ENCODE peak calls at places on chromosomes 13 and 19, in five cellular contexts. One of them, this sample, is unnamed.

GRCh38 chr13:77429320-77430142 is 102.6 kb upstream of the MYCBP2 start:
- DNase-seq in CD8-positive, alpha-beta T cell: no peak
- DNase-seq in breast epithelium: no peak
- DNase-seq in astrocyte of the spinal cord: peak
- DNase-seq in astrocyte: peak
- DNase-seq in this sample: no peak

GRCh38 chr13:54373211-54373610 is 1344.6 kb downstream of the OLFM4 start:
- DNase-seq in CD8-positive, alpha-beta T cell: no peak
- DNase-seq in astrocyte: no peak
- DNase-seq in breast epithelium: no peak
- DNase-seq in astrocyte of the spinal cord: no peak
- DNase-seq in this sample: no peak

GRCh38 chr13:50124536-50125305 is 109.5 kb downstream of the KCNRG start:
- DNase-seq in CD8-positive, alpha-beta T cell: peak
- DNase-seq in astrocyte of the spinal cord: peak
- DNase-seq in breast epithelium: peak
- DNase-seq in astrocyte: peak
- DNase-seq in this sample: peak

GRCh38 chr13:46667687-46668281 is 114.8 kb downstream of the LRCH1 start:
- DNase-seq in astrocyte of the spinal cord: peak
- DNase-seq in breast epithelium: no peak
- DNase-seq in CD8-positive, alpha-beta T cell: no peak
- DNase-seq in astrocyte: no peak
- DNase-seq in this sample: no peak

GRCh38 chr19:33052352-33052972 is 12.2 kb downstream of the RHPN2 start:
- DNase-seq in astrocyte of the spinal cord: no peak
- DNase-seq in astrocyte: peak
- DNase-seq in breast epithelium: no peak
- DNase-seq in CD8-positive, alpha-beta T cell: no peak
- DNase-seq in this sample: no peak

GRCh38 chr19:33410915-33411401 is 37.4 kb downstream of the CEBPG start:
- DNase-seq in breast epithelium: no peak
- DNase-seq in CD8-positive, alpha-beta T cell: no peak
- DNase-seq in astrocyte: no peak
- DNase-seq in astrocyte of the spinal cord: no peak
- DNase-seq in this sample: no peak

GRCh38 chr19:45352062-45352461 is 11.5 kb downstream of the KLC3 start:
- DNase-seq in breast epithelium: no peak
- DNase-seq in astrocyte of the spinal cord: no peak
- DNase-seq in CD8-positive, alpha-beta T cell: no peak
- DNase-seq in astrocyte: no peak
- DNase-seq in this sample: no peak

GRCh38 chr19:54172764-54173699 is at the start of gene TMC4:
- DNase-seq in breast epithelium: no peak
- DNase-seq in astrocyte of the spinal cord: no peak
- DNase-seq in astrocyte: no peak
- DNase-seq in CD8-positive, alpha-beta T cell: no peak
- DNase-seq in this sample: no peak

GRCh38 chr13:100694722-100695644 is 20.4 kb upstream of the TMTC4 start:
- DNase-seq in breast epithelium: no peak
- DNase-seq in CD8-positive, alpha-beta T cell: no peak
- DNase-seq in astrocyte of the spinal cord: peak
- DNase-seq in astrocyte: peak
- DNase-seq in this sample: no peak

GRCh38 chr13:52459668-52460067 is 4.4 kb downstream of the CKAP2 start:
- DNase-seq in astrocyte of the spinal cord: peak
- DNase-seq in astrocyte: peak
- DNase-seq in CD8-positive, alpha-beta T cell: no peak
- DNase-seq in breast epithelium: no peak
- DNase-seq in this sample: no peak

GRCh38 chr13:94315188-94315587 is 164.3 kb downstream of the DCT start:
- DNase-seq in astrocyte of the spinal cord: no peak
- DNase-seq in astrocyte: no peak
- DNase-seq in CD8-positive, alpha-beta T cell: no peak
- DNase-seq in breast epithelium: no peak
- DNase-seq in this sample: no peak

GRCh38 chr13:33009019-33009418 is 7.2 kb upstream of the KL start:
- DNase-seq in astrocyte of the spinal cord: no peak
- DNase-seq in CD8-positive, alpha-beta T cell: no peak
- DNase-seq in astrocyte: no peak
- DNase-seq in breast epithelium: no peak
- DNase-seq in this sample: no peak

GRCh38 chr13:26202365-26202972 is 19.6 kb downstream of the RNF6 start:
- DNase-seq in astrocyte: peak
- DNase-seq in breast epithelium: no peak
- DNase-seq in astrocyte of the spinal cord: peak
- DNase-seq in CD8-positive, alpha-beta T cell: no peak
- DNase-seq in this sample: no peak

GRCh38 chr19:3067549-3067948 is 5.3 kb upstream of the TLE5 start:
- DNase-seq in astrocyte of the spinal cord: no peak
- DNase-seq in CD8-positive, alpha-beta T cell: no peak
- DNase-seq in breast epithelium: no peak
- DNase-seq in astrocyte: no peak
- DNase-seq in this sample: no peak

GRCh38 chr13:110108348-110109139 is 198.4 kb downstream of the COL4A1 start:
- DNase-seq in astrocyte of the spinal cord: peak
- DNase-seq in astrocyte: peak
- DNase-seq in breast epithelium: peak
- DNase-seq in CD8-positive, alpha-beta T cell: no peak
- DNase-seq in this sample: no peak

GRCh38 chr13:76630629-76631028 is 255.6 kb downstream of the KCTD12 start:
- DNase-seq in CD8-positive, alpha-beta T cell: no peak
- DNase-seq in astrocyte: no peak
- DNase-seq in breast epithelium: no peak
- DNase-seq in astrocyte of the spinal cord: no peak
- DNase-seq in this sample: no peak

GRCh38 chr13:79482271-79482970 is 1.5 kb downstream of the NDFIP2 start:
- DNase-seq in CD8-positive, alpha-beta T cell: no peak
- DNase-seq in astrocyte of the spinal cord: peak
- DNase-seq in breast epithelium: no peak
- DNase-seq in astrocyte: peak
- DNase-seq in this sample: no peak

GRCh38 chr19:3547301-3547731 is 8.3 kb downstream of the TEKTIP1 start:
- DNase-seq in CD8-positive, alpha-beta T cell: no peak
- DNase-seq in astrocyte: no peak
- DNase-seq in breast epithelium: no peak
- DNase-seq in astrocyte of the spinal cord: no peak
- DNase-seq in this sample: no peak

GRCh38 chr13:110411316-110412105 is 104.4 kb downstream of the COL4A2 start:
- DNase-seq in astrocyte: no peak
- DNase-seq in CD8-positive, alpha-beta T cell: no peak
- DNase-seq in breast epithelium: no peak
- DNase-seq in astrocyte of the spinal cord: no peak
- DNase-seq in this sample: no peak

GRCh38 chr19:51025401-51025800 is 1.0 kb downstream of the KLK11 start:
- DNase-seq in breast epithelium: no peak
- DNase-seq in CD8-positive, alpha-beta T cell: no peak
- DNase-seq in astrocyte of the spinal cord: no peak
- DNase-seq in astrocyte: no peak
- DNase-seq in this sample: no peak

GRCh38 chr13:59728896-59729545 is 434.7 kb downstream of the DIAPH3 start:
- DNase-seq in breast epithelium: no peak
- DNase-seq in astrocyte: no peak
- DNase-seq in CD8-positive, alpha-beta T cell: no peak
- DNase-seq in astrocyte of the spinal cord: no peak
- DNase-seq in this sample: no peak

GRCh38 chr13:47112900-47113299 is 216.0 kb upstream of the HTR2A start:
- DNase-seq in CD8-positive, alpha-beta T cell: no peak
- DNase-seq in astrocyte: no peak
- DNase-seq in breast epithelium: no peak
- DNase-seq in astrocyte of the spinal cord: no peak
- DNase-seq in this sample: no peak

GRCh38 chr13:97435794-97436193 is 1.8 kb downstream of the RAP2A start:
- DNase-seq in breast epithelium: no peak
- DNase-seq in CD8-positive, alpha-beta T cell: no peak
- DNase-seq in astrocyte: no peak
- DNase-seq in astrocyte of the spinal cord: peak
- DNase-seq in this sample: no peak

GRCh38 chr13:97436845-97437244 is 2.9 kb downstream of the RAP2A start:
- DNase-seq in astrocyte of the spinal cord: no peak
- DNase-seq in astrocyte: no peak
- DNase-seq in CD8-positive, alpha-beta T cell: no peak
- DNase-seq in breast epithelium: no peak
- DNase-seq in this sample: no peak

GRCh38 chr13:97439196-97439595 is 5.2 kb downstream of the RAP2A start:
- DNase-seq in astrocyte: no peak
- DNase-seq in astrocyte of the spinal cord: no peak
- DNase-seq in CD8-positive, alpha-beta T cell: no peak
- DNase-seq in breast epithelium: no peak
- DNase-seq in this sample: no peak

GRCh38 chr13:97435297-97435682 is 1.3 kb downstream of the RAP2A start:
- DNase-seq in astrocyte of the spinal cord: no peak
- DNase-seq in breast epithelium: no peak
- DNase-seq in astrocyte: no peak
- DNase-seq in CD8-positive, alpha-beta T cell: no peak
- DNase-seq in this sample: no peak

GRCh38 chr13:97437729-97438128 is 3.8 kb downstream of the RAP2A start:
- DNase-seq in astrocyte: no peak
- DNase-seq in CD8-positive, alpha-beta T cell: no peak
- DNase-seq in breast epithelium: no peak
- DNase-seq in astrocyte of the spinal cord: no peak
- DNase-seq in this sample: no peak
- H3K4me3 ChIP-seq in astrocyte: no peak
- H3K4me3 ChIP-seq in CD8-positive, alpha-beta T cell: no peak
- H3K4me3 ChIP-seq in breast epithelium: no peak
- H3K4me3 ChIP-seq in astrocyte of the spinal cord: no peak
- H3K4me3 ChIP-seq in this sample: no peak

DNA sequence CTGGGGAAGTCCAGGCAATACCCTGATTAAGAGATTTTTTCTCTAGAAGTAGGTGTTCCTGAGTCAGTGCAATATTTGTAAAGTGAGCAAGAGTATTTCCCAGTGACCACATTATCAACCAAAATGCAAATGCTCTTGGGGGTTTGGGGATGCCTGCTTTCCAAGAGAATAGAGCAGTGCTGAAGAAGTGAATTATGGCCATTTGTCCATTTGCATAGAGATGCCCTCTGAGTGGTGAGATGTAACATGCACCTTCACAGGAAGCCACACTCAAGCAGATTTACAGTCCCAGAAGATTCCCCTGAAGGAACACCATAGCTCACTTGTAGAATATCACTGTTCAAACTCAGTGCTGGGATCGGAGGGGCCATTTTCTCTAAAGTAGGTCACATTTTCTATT is 71.8 kb downstream of the TNFSF11 start:
- DNase-seq in breast epithelium: no peak
- DNase-seq in CD8-positive, alpha-beta T cell: no peak
- DNase-seq in astrocyte of the spinal cord: no peak
- DNase-seq in astrocyte: no peak
- DNase-seq in this sample: no peak
- H3K4me3 ChIP-seq in breast epithelium: no peak
- H3K4me3 ChIP-seq in CD8-positive, alpha-beta T cell: no peak
- H3K4me3 ChIP-seq in astrocyte of the spinal cord: no peak
- H3K4me3 ChIP-seq in astrocyte: no peak
- H3K4me3 ChIP-seq in this sample: no peak

GRCh38 chr19:55391191-55391670 is 5.5 kb downstream of the RPL28 start:
- DNase-seq in breast epithelium: no peak
- DNase-seq in CD8-positive, alpha-beta T cell: no peak
- DNase-seq in astrocyte of the spinal cord: no peak
- DNase-seq in astrocyte: no peak
- DNase-seq in this sample: no peak

GRCh38 chr19:55387736-55388497 is 2.2 kb downstream of the RPL28 start:
- DNase-seq in astrocyte of the spinal cord: no peak
- DNase-seq in CD8-positive, alpha-beta T cell: no peak
- DNase-seq in breast epithelium: no peak
- DNase-seq in astrocyte: no peak
- DNase-seq in this sample: no peak

GRCh38 chr19:55390461-55390880 is 4.7 kb downstream of the RPL28 start:
- DNase-seq in astrocyte of the spinal cord: peak
- DNase-seq in breast epithelium: no peak
- DNase-seq in astrocyte: no peak
- DNase-seq in CD8-positive, alpha-beta T cell: no peak
- DNase-seq in this sample: no peak

GRCh38 chr19:55391702-55392615 is 6.2 kb downstream of the RPL28 start:
- DNase-seq in astrocyte: no peak
- DNase-seq in breast epithelium: no peak
- DNase-seq in CD8-positive, alpha-beta T cell: no peak
- DNase-seq in astrocyte of the spinal cord: no peak
- DNase-seq in this sample: no peak

GRCh38 chr19:55389386-55390317 is 3.9 kb downstream of the RPL28 start:
- DNase-seq in astrocyte: no peak
- DNase-seq in breast epithelium: no peak
- DNase-seq in CD8-positive, alpha-beta T cell: no peak
- DNase-seq in astrocyte of the spinal cord: no peak
- DNase-seq in this sample: no peak
- H3K4me3 ChIP-seq in astrocyte: no peak
- H3K4me3 ChIP-seq in breast epithelium: peak
- H3K4me3 ChIP-seq in CD8-positive, alpha-beta T cell: no peak
- H3K4me3 ChIP-seq in astrocyte of the spinal cord: no peak
- H3K4me3 ChIP-seq in this sample: no peak

GRCh38 chr19:11639245-11639601 is 41.9 kb downstream of the ZNF627 start:
- DNase-seq in breast epithelium: no peak
- DNase-seq in astrocyte: no peak
- DNase-seq in astrocyte of the spinal cord: no peak
- DNase-seq in CD8-positive, alpha-beta T cell: no peak
- DNase-seq in this sample: no peak
- H3K4me3 ChIP-seq in breast epithelium: peak
- H3K4me3 ChIP-seq in astrocyte: peak
- H3K4me3 ChIP-seq in astrocyte of the spinal cord: peak
- H3K4me3 ChIP-seq in CD8-positive, alpha-beta T cell: no peak
- H3K4me3 ChIP-seq in this sample: peak

DNA sequence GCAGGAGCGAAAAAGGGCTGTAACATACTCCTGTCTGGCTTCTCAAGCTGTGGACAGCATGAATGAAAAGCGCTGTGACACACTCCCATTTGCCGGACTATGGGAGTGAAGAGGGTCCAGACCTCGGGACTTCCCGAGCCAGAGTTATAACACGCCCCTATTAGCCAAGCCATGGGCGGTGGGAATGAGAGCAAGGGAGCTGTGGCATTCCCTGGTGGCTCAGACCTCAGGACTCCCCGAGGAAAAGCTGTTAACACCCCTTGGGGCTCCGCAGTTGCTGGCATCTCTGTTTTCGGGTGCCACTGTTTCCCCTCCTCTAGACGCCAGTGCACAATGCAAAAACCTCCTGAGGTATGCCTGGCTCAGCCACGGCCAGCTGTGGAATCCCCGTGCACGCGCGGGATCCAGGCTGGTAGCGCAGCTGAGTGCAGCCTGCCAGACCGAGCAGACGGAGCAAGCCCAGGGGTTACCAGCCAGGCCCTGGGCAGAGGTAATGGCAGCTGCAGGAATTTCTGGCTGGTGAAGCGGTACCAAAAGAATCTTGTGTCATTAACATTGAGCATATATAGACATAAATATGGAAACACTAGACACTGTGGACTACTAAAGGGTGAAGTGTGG is 1534.6 kb upstream of the PRR20A start:
- DNase-seq in astrocyte of the spinal cord: no peak
- DNase-seq in breast epithelium: no peak
- DNase-seq in astrocyte: no peak
- DNase-seq in CD8-positive, alpha-beta T cell: no peak
- DNase-seq in this sample: no peak
- H3K4me3 ChIP-seq in astrocyte of the spinal cord: no peak
- H3K4me3 ChIP-seq in breast epithelium: no peak
- H3K4me3 ChIP-seq in astrocyte: no peak
- H3K4me3 ChIP-seq in CD8-positive, alpha-beta T cell: no peak
- H3K4me3 ChIP-seq in this sample: no peak